ENCODE peak calls at places on chromosomes 13 and 19, in nine cellular contexts. M is mucosa of descending colon; T is aorta; J is stimulated activated CD4-positive, alpha-beta T cell treated with anti-CD3 and anti-CD28 coated beads, Interleukin-4, amount 100 ng/mL, for 4 hours; U is left cardiac atrium; F is activated naive CD8-positive, alpha-beta T cell treated with anti-CD3 and anti-CD28 coated beads, Interleukin-2, amount 50 U/mL, for 16 hours; W is stomach; B is mammary epithelial cell; R is Daoy. H is an unnamed sample.

GRCh38 chr13:114067886-114068722 is 64.3 kb downstream of the RASA3 start:
- DNase-seq in R (no peak), F (no peak), W (no peak), B (no peak), M (peak), J (peak), T (peak), U (no peak), H (no peak)

GRCh38 chr19:34480971-34481821 is at the start of gene WTIP:
- DNase-seq in R (peak), M (no peak), T (peak), F (no peak), J (no peak), W (peak), U (peak), B (peak), H (peak)

GRCh38 chr19:45681391-45682015 is 10.2 kb downstream of the SNRPD2 start:
- DNase-seq in R (peak), T (peak), B (peak), F (peak), M (peak), J (peak), U (peak), W (peak), H (peak)

GRCh38 chr19:2475702-2476450 is at the start of gene GADD45B:
- DNase-seq in U (peak), J (peak), W (peak), B (peak), R (peak), F (peak), M (peak), T (peak), H (peak)

GRCh38 chr13:31912641-31913401 is 118.8 kb upstream of the FRY start:
- DNase-seq in B (peak), T (no peak), F (no peak), R (no peak), W (no peak), J (no peak), M (no peak), U (no peak), H (no peak)

GRCh38 chr19:30864460-30865215 is 484.6 kb downstream of the TSHZ3 start:
- DNase-seq in M (no peak), R (no peak), U (no peak), B (no peak), J (no peak), W (no peak), T (no peak), F (no peak), H (no peak)

GRCh38 chr19:11408591-11408990 is 10.5 kb downstream of the RGL3 start:
- DNase-seq in J (no peak), B (no peak), M (no peak), W (no peak), R (no peak), U (no peak), T (no peak), F (no peak), H (no peak)

GRCh38 chr13:98839826-98840769 is 87.6 kb upstream of the SLC15A1 start:
- DNase-seq in J (peak), M (no peak), B (peak), U (peak), T (peak), F (no peak), R (peak), W (peak), H (peak)

GRCh38 chr19:3850320-3850972 is 18.4 kb downstream of the ZFR2 start:
- DNase-seq in U (no peak), F (no peak), R (no peak), J (no peak), W (no peak), T (no peak), B (no peak), M (no peak), H (no peak)

GRCh38 chr19:56765107-56765506 is 75.4 kb downstream of the PEG3 start:
- DNase-seq in F (no peak), M (no peak), J (no peak), B (no peak), W (peak), U (peak), R (peak), T (peak), H (peak)

GRCh38 chr19:49301165-49301865 is 23.7 kb downstream of the SLC6A16 start:
- DNase-seq in U (peak), W (peak), B (peak), J (peak), F (peak), T (peak), R (peak), M (peak), H (peak)

GRCh38 chr19:13817018-13817614 is 21.9 kb downstream of the ZSWIM4 start:
- DNase-seq in B (no peak), W (peak), T (no peak), J (no peak), M (peak), R (peak), F (no peak), U (no peak), H (no peak)

GRCh38 chr19:57435062-57435978 is at the start of gene ZNF749:
- DNase-seq in W (peak), F (peak), T (peak), R (peak), M (peak), U (peak), J (peak), B (peak), H (peak)

GRCh38 chr13:59774511-59774911 is 389.2 kb downstream of the DIAPH3 start:
- DNase-seq in R (no peak), T (no peak), F (no peak), M (no peak), J (no peak), B (peak), U (no peak), W (no peak), H (no peak)